ENCODE peak calls at places on chromosomes 3 and 15, in four cellular contexts. N is heart right ventricle, A is cardiac muscle cell, D is Peyer's patch. K is an unnamed sample.

GRCh38 chr3:156685198-156685597 is 10.8 kb downstream of the TIPARP start:
- DNase-seq in N (no peak), A (peak; percentile 43), D (no peak), K (no peak)

GRCh38 chr3:5376761-5377160 is 189.3 kb downstream of the EDEM1 start:
- DNase-seq in N (no peak), A (no peak), D (peak; percentile 71), K (no peak)

GRCh38 chr15:42711746-42712145 is 25.2 kb downstream of the CDAN1 start:
- DNase-seq in N (no peak), A (no peak), D (no peak), K (no peak)

GRCh38 chr3:149800693-149801092 is 8.3 kb upstream of the ANKUB1 start:
- DNase-seq in N (no peak), A (no peak), D (no peak), K (no peak)

GRCh38 chr15:78345726-78346125 is 5.6 kb downstream of the CRABP1 start:
- DNase-seq in N (no peak), A (no peak), D (no peak), K (no peak)

GRCh38 chr3:13869944-13870343 is 9.9 kb downstream of the WNT7A start:
- DNase-seq in N (no peak), A (no peak), D (no peak), K (no peak)

GRCh38 chr3:64939309-64939708 is 251.5 kb upstream of the ADAMTS9 start:
- DNase-seq in N (no peak), A (no peak), D (no peak), K (no peak)

GRCh38 chr3:183576487-183577107 is 21.1 kb upstream of the KLHL6 start:
- DNase-seq in N (no peak), A (peak; percentile 58), D (no peak), K (no peak)

GRCh38 chr3:12627371-12627770 is 36.5 kb downstream of the RAF1 start:
- DNase-seq in N (no peak), A (no peak), D (no peak), K (no peak)

GRCh38 chr15:89165677-89166076 is 55.7 kb downstream of the RLBP1 start:
- DNase-seq in N (no peak), A (peak; percentile 43), D (no peak), K (no peak)

GRCh38 chr3:38011111-38011510 is 18.3 kb downstream of the PLCD1 start:
- DNase-seq in N (no peak), A (no peak), D (no peak), K (no peak)

GRCh38 chr3:170467560-170467959 is 48.9 kb downstream of the CLDN11 start:
- DNase-seq in N (no peak), A (no peak), D (no peak), K (no peak)

GRCh38 chr3:19885468-19885867 is 48.5 kb downstream of the EFHB start:
- DNase-seq in N (no peak), A (peak; percentile 70), D (no peak), K (no peak)

GRCh38 chr3:82038536-82038935 is 277.1 kb upstream of the GBE1 start:
- DNase-seq in N (no peak), A (no peak), D (no peak), K (no peak)

GRCh38 chr3:40490916-40491315 is 14.0 kb downstream of the ZNF619 start:
- DNase-seq in N (no peak), A (no peak), D (no peak), K (no peak)

GRCh38 chr3:16511561-16512434 is 1.7 kb downstream of the RFTN1 start:
- DNase-seq in N (peak; percentile 38), A (peak; percentile 85), D (peak; percentile 91), K (peak; percentile 45)

GRCh38 chr3:13414040-13414729 is 5.9 kb downstream of the NUP210 start:
- DNase-seq in N (peak; percentile 35), A (no peak), D (peak; percentile 91), K (no peak)

GRCh38 chr15:60137711-60138396 is 133.7 kb downstream of the FOXB1 start:
- DNase-seq in N (no peak), A (peak; percentile 13), D (no peak), K (no peak)

GRCh38 chr3:9249273-9250192 is at the start of gene SRGAP3:
- DNase-seq in N (peak; percentile 69), A (peak; percentile 92), D (peak; percentile 94), K (peak; percentile 91)

GRCh38 chr3:9251055-9251786 is 1.8 kb upstream of the SRGAP3 start:
- DNase-seq in N (peak; percentile 50), A (no peak), D (no peak), K (peak; percentile 96)

GRCh38 chr3:9247361-9248231 is 1.9 kb downstream of the SRGAP3 start:
- DNase-seq in N (no peak), A (no peak), D (no peak), K (no peak)

GRCh38 chr3:9248232-9249191 is 934 bp downstream of the SRGAP3 start:
- DNase-seq in N (no peak), A (no peak), D (no peak), K (peak; percentile 24)

DNA sequence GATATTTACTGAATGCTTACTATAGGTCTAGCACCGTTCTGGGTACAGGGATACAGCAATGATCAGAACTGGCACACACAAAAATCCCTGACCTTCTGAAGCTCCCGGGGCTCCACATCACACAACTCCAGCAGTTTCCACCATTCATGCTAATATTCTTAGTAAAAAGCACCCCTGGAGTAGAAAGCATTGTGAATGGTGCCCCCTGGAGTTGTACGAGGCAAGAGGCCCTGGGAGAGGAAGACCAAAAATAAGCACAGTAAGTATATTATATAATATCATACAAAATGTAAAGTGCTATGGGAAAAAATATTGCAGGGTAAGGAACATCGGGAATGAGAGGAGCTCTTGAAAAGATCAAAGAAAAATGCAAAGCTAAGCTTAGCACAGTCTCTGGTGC is 790 bp upstream of the SRGAP3 start:
- DNase-seq in N (no peak), A (no peak), D (no peak), K (no peak)
- H3K27ac ChIP-seq in N (peak overlapping the region; percentile 40), A (no peak overlapping the region), D (no peak overlapping the region), K (peak overlapping the region; percentile 77)

GRCh38 chr15:22240403-22240802 is 160.1 kb downstream of the OR4M2 start:
- DNase-seq in N (no peak), A (no peak), D (no peak), K (no peak)
- H3K9me3 ChIP-seq in N (peaks cover 2% of the 10 kb centered on the region), A (peaks cover 6% of the 10 kb centered on the region), D (no peaks in the 10 kb centered on the region), K (no peaks in the 10 kb centered on the region)

GRCh38 chr3:133860519-133860918 is 35.2 kb downstream of the RAB6B start:
- DNase-seq in N (no peak), A (no peak), D (peak; percentile 32), K (no peak)

GRCh38 chr3:133857767-133858166 is 37.9 kb downstream of the RAB6B start:
- DNase-seq in N (no peak), A (no peak), D (peak; percentile 34), K (no peak)

GRCh38 chr3:133862161-133862560 is 33.5 kb downstream of the RAB6B start:
- DNase-seq in N (no peak), A (no peak), D (peak; percentile 26), K (no peak)

GRCh38 chr3:133856316-133856715 is 39.4 kb downstream of the RAB6B start:
- DNase-seq in N (no peak), A (peak; percentile 13), D (no peak), K (no peak)

GRCh38 chr3:133859381-133860245 is 36.1 kb downstream of the RAB6B start:
- DNase-seq in N (no peak), A (no peak), D (peak; percentile 33), K (no peak)
- H3K27ac ChIP-seq in N (no peak overlapping the region), A (no peak overlapping the region), D (no peak overlapping the region), K (no peak overlapping the region)

DNA sequence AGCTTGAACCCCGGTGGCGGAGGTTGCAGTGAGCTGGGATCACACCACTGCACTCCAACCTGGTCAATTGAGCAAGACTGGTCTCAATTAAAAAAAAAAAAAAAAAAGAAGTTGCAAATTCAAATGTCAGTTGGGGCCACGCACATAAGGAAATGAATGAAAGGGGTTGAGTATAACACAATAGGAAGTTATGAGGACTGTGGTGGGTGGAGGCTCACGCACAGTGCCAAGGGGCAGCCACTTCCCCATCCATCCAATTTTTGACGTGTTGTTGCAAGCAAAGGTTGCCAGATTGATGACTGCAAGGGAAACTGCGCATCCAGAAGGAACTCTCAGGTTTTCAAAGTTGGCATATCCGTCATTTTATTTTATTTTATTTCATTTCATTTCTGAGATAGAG is 532.2 kb downstream of the NTRK3 start:
- DNase-seq in N (no peak), A (no peak), D (no peak), K (peak; percentile 26)
- H3K9me3 ChIP-seq in N (no peaks in the 10 kb centered on the region), A (no peaks in the 10 kb centered on the region), D (no peaks in the 10 kb centered on the region), K (no peaks in the 10 kb centered on the region)

DNA sequence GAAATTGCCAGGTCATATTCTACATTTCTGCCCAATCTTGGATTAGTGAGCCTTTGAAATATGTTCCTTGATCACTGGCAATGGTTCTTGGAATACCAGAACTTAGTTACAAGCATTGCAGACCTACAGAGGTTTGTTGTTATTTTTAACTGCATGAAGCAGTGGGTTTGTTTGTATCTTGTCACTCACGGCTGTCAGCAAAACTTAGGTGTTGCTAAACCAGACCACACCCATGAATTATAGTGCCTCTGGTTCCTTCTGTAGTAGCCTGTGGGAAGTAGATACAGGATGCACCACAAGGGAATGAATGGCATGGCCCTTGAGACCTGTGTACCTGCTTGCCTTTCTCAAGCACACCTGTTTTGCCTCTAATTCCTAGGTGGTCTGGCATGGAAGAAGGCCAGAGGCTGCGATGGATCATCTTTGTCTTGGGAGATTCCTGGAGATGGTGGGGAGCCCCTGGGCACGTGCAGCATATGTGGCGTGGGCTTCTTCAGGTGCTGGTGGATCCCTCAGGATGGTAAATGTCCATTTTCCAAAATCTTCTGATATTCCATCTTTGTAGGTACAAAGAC is 138.8 kb downstream of the SNRPN start:
- DNase-seq in N (no peak), A (no peak), D (no peak), K (no peak)
- H3K27ac ChIP-seq in N (no peak overlapping the region), A (peak overlapping the region; percentile 60), D (no peak overlapping the region), K (peak overlapping the region; percentile 46)

K was measured in gastrocnemius medialis.